ENCODE peak calls at places on chromosomes 3 and 15, in six cellular contexts. One of them, this sample, is unnamed.
A peak's percentile ranks its signal among the peaks of the same experiment; 100 is the strongest.

GRCh38 chr3:190319660-190320059 is 2.6 kb downstream of the CLDN1 start:
- DNase-seq in adrenal gland: no peak
- DNase-seq in mammary epithelial cell: peak; percentile 99
- DNase-seq in progenitor cell of endocrine pancreas: no peak
- DNase-seq in IMR-90: peak; percentile 67
- DNase-seq in cardiac fibroblast: no peak
- DNase-seq in this sample: no peak

GRCh38 chr3:172470588-172470987 is 22.3 kb upstream of the GHSR start:
- DNase-seq in adrenal gland: no peak
- DNase-seq in mammary epithelial cell: no peak
- DNase-seq in progenitor cell of endocrine pancreas: no peak
- DNase-seq in IMR-90: no peak
- DNase-seq in cardiac fibroblast: no peak
- DNase-seq in this sample: no peak

GRCh38 chr3:132838477-132838876 is 116.3 kb upstream of the NPHP3 start:
- DNase-seq in adrenal gland: no peak
- DNase-seq in mammary epithelial cell: no peak
- DNase-seq in progenitor cell of endocrine pancreas: no peak
- DNase-seq in IMR-90: no peak
- DNase-seq in cardiac fibroblast: no peak
- DNase-seq in this sample: no peak

GRCh38 chr15:98599911-98600685 is 48.2 kb upstream of the IGF1R start:
- DNase-seq in adrenal gland: peak; percentile 59
- DNase-seq in mammary epithelial cell: peak; percentile 58
- DNase-seq in progenitor cell of endocrine pancreas: no peak
- DNase-seq in IMR-90: peak; percentile 71
- DNase-seq in cardiac fibroblast: peak; percentile 65
- DNase-seq in this sample: peak; percentile 10

GRCh38 chr15:70854669-70854976 is 666 bp upstream of the LARP6 start:
- DNase-seq in adrenal gland: peak; percentile 51
- DNase-seq in mammary epithelial cell: peak; percentile 70
- DNase-seq in progenitor cell of endocrine pancreas: no peak
- DNase-seq in IMR-90: peak; percentile 62
- DNase-seq in cardiac fibroblast: peak; percentile 77
- DNase-seq in this sample: no peak

GRCh38 chr3:15387171-15387581 is 40.2 kb downstream of the METTL6 start:
- DNase-seq in adrenal gland: peak; percentile 85
- DNase-seq in mammary epithelial cell: peak; percentile 60
- DNase-seq in progenitor cell of endocrine pancreas: no peak
- DNase-seq in IMR-90: peak; percentile 27
- DNase-seq in cardiac fibroblast: peak; percentile 10
- DNase-seq in this sample: no peak

GRCh38 chr3:72587282-72587681 is 261.0 kb downstream of the SHQ1 start:
- DNase-seq in adrenal gland: no peak
- DNase-seq in mammary epithelial cell: no peak
- DNase-seq in progenitor cell of endocrine pancreas: no peak
- DNase-seq in IMR-90: no peak
- DNase-seq in cardiac fibroblast: no peak
- DNase-seq in this sample: no peak

GRCh38 chr3:84008623-84009022 is 950.2 kb upstream of the CADM2 start:
- DNase-seq in adrenal gland: no peak
- DNase-seq in mammary epithelial cell: peak; percentile 50
- DNase-seq in progenitor cell of endocrine pancreas: no peak
- DNase-seq in IMR-90: no peak
- DNase-seq in cardiac fibroblast: no peak
- DNase-seq in this sample: no peak

GRCh38 chr15:84658788-84659411 is 901 bp upstream of the NMB start:
- DNase-seq in adrenal gland: no peak
- DNase-seq in mammary epithelial cell: no peak
- DNase-seq in progenitor cell of endocrine pancreas: no peak
- DNase-seq in IMR-90: no peak
- DNase-seq in cardiac fibroblast: no peak
- DNase-seq in this sample: no peak

GRCh38 chr3:67614195-67614594 is 40.2 kb downstream of the SUCLG2 start:
- DNase-seq in adrenal gland: no peak
- DNase-seq in mammary epithelial cell: no peak
- DNase-seq in progenitor cell of endocrine pancreas: no peak
- DNase-seq in IMR-90: no peak
- DNase-seq in cardiac fibroblast: no peak
- DNase-seq in this sample: no peak

GRCh38 chr3:195297446-195297845 is 26.5 kb upstream of the XXYLT1 start:
- DNase-seq in adrenal gland: no peak
- DNase-seq in mammary epithelial cell: no peak
- DNase-seq in progenitor cell of endocrine pancreas: no peak
- DNase-seq in IMR-90: no peak
- DNase-seq in cardiac fibroblast: no peak
- DNase-seq in this sample: no peak

GRCh38 chr15:44193651-44194396 is 1.2 kb downstream of the FRMD5 start:
- DNase-seq in adrenal gland: peak; percentile 56
- DNase-seq in mammary epithelial cell: peak; percentile 50
- DNase-seq in progenitor cell of endocrine pancreas: no peak
- DNase-seq in IMR-90: peak; percentile 55
- DNase-seq in cardiac fibroblast: peak; percentile 51
- DNase-seq in this sample: no peak

GRCh38 chr15:82613764-82614163 is 33.4 kb downstream of the CPEB1 start:
- DNase-seq in adrenal gland: no peak
- DNase-seq in mammary epithelial cell: no peak
- DNase-seq in progenitor cell of endocrine pancreas: no peak
- DNase-seq in IMR-90: no peak
- DNase-seq in cardiac fibroblast: no peak
- DNase-seq in this sample: no peak

GRCh38 chr3:112561085-112561692 is 573 bp downstream of the ATG3 start:
- DNase-seq in adrenal gland: peak; percentile 88
- DNase-seq in mammary epithelial cell: peak; percentile 85
- DNase-seq in progenitor cell of endocrine pancreas: peak; percentile 29
- DNase-seq in IMR-90: peak; percentile 87
- DNase-seq in cardiac fibroblast: peak; percentile 90
- DNase-seq in this sample: peak; percentile 40

GRCh38 chr3:128804017-128804816 is 75.2 kb upstream of the ACAD9 start:
- DNase-seq in adrenal gland: no peak
- DNase-seq in mammary epithelial cell: no peak
- DNase-seq in progenitor cell of endocrine pancreas: no peak
- DNase-seq in IMR-90: peak; percentile 60
- DNase-seq in cardiac fibroblast: peak; percentile 41
- DNase-seq in this sample: no peak

GRCh38 chr3:53169832-53170324 is 8.9 kb downstream of the PRKCD start:
- DNase-seq in adrenal gland: no peak
- DNase-seq in mammary epithelial cell: no peak
- DNase-seq in progenitor cell of endocrine pancreas: no peak
- DNase-seq in IMR-90: no peak
- DNase-seq in cardiac fibroblast: no peak
- DNase-seq in this sample: no peak

GRCh38 chr15:99442268-99442897 is 123.4 kb upstream of the MEF2A start:
- DNase-seq in adrenal gland: peak; percentile 54
- DNase-seq in mammary epithelial cell: peak; percentile 71
- DNase-seq in progenitor cell of endocrine pancreas: no peak
- DNase-seq in IMR-90: peak; percentile 90
- DNase-seq in cardiac fibroblast: peak; percentile 89
- DNase-seq in this sample: peak; percentile 78

GRCh38 chr3:178076718-178077117 is 459.5 kb upstream of the KCNMB2 start:
- DNase-seq in adrenal gland: no peak
- DNase-seq in mammary epithelial cell: no peak
- DNase-seq in progenitor cell of endocrine pancreas: no peak
- DNase-seq in IMR-90: no peak
- DNase-seq in cardiac fibroblast: no peak
- DNase-seq in this sample: no peak

GRCh38 chr3:171417813-171418212 is 42.4 kb downstream of the TNIK start:
- DNase-seq in adrenal gland: no peak
- DNase-seq in mammary epithelial cell: peak; percentile 48
- DNase-seq in progenitor cell of endocrine pancreas: no peak
- DNase-seq in IMR-90: peak; percentile 93
- DNase-seq in cardiac fibroblast: peak; percentile 92
- DNase-seq in this sample: peak; percentile 35

GRCh38 chr3:128166971-128167453 is 13.7 kb downstream of the EEFSEC start:
- DNase-seq in adrenal gland: no peak
- DNase-seq in mammary epithelial cell: no peak
- DNase-seq in progenitor cell of endocrine pancreas: no peak
- DNase-seq in IMR-90: no peak
- DNase-seq in cardiac fibroblast: no peak
- DNase-seq in this sample: no peak

GRCh38 chr3:36812240-36812639 is 47.9 kb upstream of the DCLK3 start:
- DNase-seq in adrenal gland: no peak
- DNase-seq in mammary epithelial cell: peak; percentile 4
- DNase-seq in progenitor cell of endocrine pancreas: no peak
- DNase-seq in IMR-90: no peak
- DNase-seq in cardiac fibroblast: no peak
- DNase-seq in this sample: no peak

GRCh38 chr3:48157950-48158376 is 30.3 kb downstream of the CDC25A start:
- DNase-seq in adrenal gland: peak; percentile 78
- DNase-seq in mammary epithelial cell: peak; percentile 24
- DNase-seq in progenitor cell of endocrine pancreas: peak; percentile 34
- DNase-seq in IMR-90: peak; percentile 70
- DNase-seq in cardiac fibroblast: peak; percentile 82
- DNase-seq in this sample: peak; percentile 36

GRCh38 chr15:49718234-49718633 is 97.4 kb downstream of the DTWD1 start:
- DNase-seq in adrenal gland: no peak
- DNase-seq in mammary epithelial cell: no peak
- DNase-seq in progenitor cell of endocrine pancreas: no peak
- DNase-seq in IMR-90: peak; percentile 69
- DNase-seq in cardiac fibroblast: peak; percentile 87
- DNase-seq in this sample: peak; percentile 52

GRCh38 chr15:82933576-82933975 is 18.9 kb downstream of the HOMER2 start:
- DNase-seq in adrenal gland: no peak
- DNase-seq in mammary epithelial cell: peak; percentile 52
- DNase-seq in progenitor cell of endocrine pancreas: no peak
- DNase-seq in IMR-90: no peak
- DNase-seq in cardiac fibroblast: no peak
- DNase-seq in this sample: no peak

GRCh38 chr3:115832265-115832664 is 209.0 kb downstream of the GAP43 start:
- DNase-seq in adrenal gland: no peak
- DNase-seq in mammary epithelial cell: no peak
- DNase-seq in progenitor cell of endocrine pancreas: no peak
- DNase-seq in IMR-90: no peak
- DNase-seq in cardiac fibroblast: no peak
- DNase-seq in this sample: no peak
- TF ChIP-seq CTCF in adrenal gland: no peak
- TF ChIP-seq CTCF in mammary epithelial cell: no peak
- TF ChIP-seq CTCF in progenitor cell of endocrine pancreas: no peak
- TF ChIP-seq CTCF in IMR-90: no peak
- TF ChIP-seq CTCF in cardiac fibroblast: no peak
- TF ChIP-seq CTCF in this sample: no peak

DNA sequence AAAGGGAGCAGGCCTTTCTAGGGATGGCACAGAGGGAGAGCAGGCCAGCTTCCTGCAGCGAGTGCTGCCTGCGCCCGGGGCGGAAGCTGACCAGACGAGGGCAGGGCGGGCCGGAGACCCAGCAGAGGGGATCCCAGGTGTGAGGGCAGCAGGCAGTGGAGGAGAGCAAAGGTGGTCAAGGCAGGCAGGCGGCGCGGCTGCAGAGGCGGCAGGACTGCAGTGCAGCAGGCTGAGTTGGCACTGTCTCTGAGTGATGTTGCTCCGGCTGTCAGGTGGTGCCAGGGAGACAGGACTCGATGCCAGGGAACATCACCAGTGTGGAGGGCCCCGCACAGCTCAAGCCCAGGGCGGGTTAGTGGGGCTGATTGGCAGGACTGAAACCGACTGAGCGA is 22.3 kb upstream of the PLXNA1 start:
- DNase-seq in adrenal gland: peak; percentile 72
- DNase-seq in mammary epithelial cell: no peak
- DNase-seq in progenitor cell of endocrine pancreas: no peak
- DNase-seq in IMR-90: no peak
- DNase-seq in cardiac fibroblast: no peak
- DNase-seq in this sample: no peak
- TF ChIP-seq CTCF in adrenal gland: no peak
- TF ChIP-seq CTCF in mammary epithelial cell: no peak
- TF ChIP-seq CTCF in progenitor cell of endocrine pancreas: no peak
- TF ChIP-seq CTCF in IMR-90: no peak
- TF ChIP-seq CTCF in cardiac fibroblast: no peak
- TF ChIP-seq CTCF in this sample: no peak

GRCh38 chr15:86691091-86691490 is 611.4 kb downstream of the AGBL1 start:
- DNase-seq in adrenal gland: no peak
- DNase-seq in mammary epithelial cell: no peak
- DNase-seq in progenitor cell of endocrine pancreas: no peak
- DNase-seq in IMR-90: no peak
- DNase-seq in cardiac fibroblast: no peak
- DNase-seq in this sample: no peak
- TF ChIP-seq CTCF in adrenal gland: peak; percentile 20
- TF ChIP-seq CTCF in mammary epithelial cell: no peak
- TF ChIP-seq CTCF in progenitor cell of endocrine pancreas: no peak
- TF ChIP-seq CTCF in IMR-90: no peak
- TF ChIP-seq CTCF in cardiac fibroblast: no peak
- TF ChIP-seq CTCF in this sample: no peak

GRCh38 chr3:6785726-6786125 is 75.2 kb upstream of the GRM7 start:
- DNase-seq in adrenal gland: no peak
- DNase-seq in mammary epithelial cell: peak; percentile 8
- DNase-seq in progenitor cell of endocrine pancreas: no peak
- DNase-seq in IMR-90: no peak
- DNase-seq in cardiac fibroblast: no peak
- DNase-seq in this sample: no peak

DNA sequence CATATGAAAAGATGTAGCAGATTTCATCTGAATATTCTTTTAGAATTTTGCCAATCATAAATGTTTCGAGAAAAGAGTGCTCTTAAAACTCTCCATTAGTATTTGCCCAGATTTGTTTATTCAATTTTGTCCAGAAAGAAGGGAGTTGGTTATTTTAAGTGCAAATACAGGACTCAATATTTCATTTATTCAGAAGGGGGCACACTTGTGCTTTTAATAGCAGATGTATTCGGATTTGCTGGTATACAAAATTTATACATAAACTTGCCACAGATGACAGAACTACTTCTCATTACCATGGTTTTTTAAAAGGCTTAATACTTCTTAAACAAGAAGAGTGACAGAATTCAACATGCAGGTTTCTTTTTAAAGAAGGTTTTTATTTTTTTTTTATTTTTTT is 69.8 kb upstream of the GRM7 start:
- DNase-seq in adrenal gland: no peak
- DNase-seq in mammary epithelial cell: no peak
- DNase-seq in progenitor cell of endocrine pancreas: no peak
- DNase-seq in IMR-90: no peak
- DNase-seq in cardiac fibroblast: peak; percentile 10
- DNase-seq in this sample: no peak
- TF ChIP-seq CTCF in adrenal gland: peak; percentile 10
- TF ChIP-seq CTCF in mammary epithelial cell: peak; percentile 20
- TF ChIP-seq CTCF in progenitor cell of endocrine pancreas: no peak
- TF ChIP-seq CTCF in IMR-90: no peak
- TF ChIP-seq CTCF in cardiac fibroblast: no peak
- TF ChIP-seq CTCF in this sample: no peak